ENCODE peak calls at places on chromosomes 13 and 19, in seven cellular contexts. X, I, T, S, U, P and K are unnamed samples.

GRCh38 chr13:31775686-31776085 is 36.4 kb downstream of the RXFP2 start:
- DNase-seq in X (no peak), I (no peak), T (no peak), S (no peak), U (no peak), P (no peak), K (no peak)

GRCh38 chr19:10812196-10812595 is 23.8 kb downstream of the TMED1 start:
- DNase-seq in X (no peak), I (no peak), T (peak), S (no peak), U (no peak), P (no peak), K (no peak)

GRCh38 chr13:91359071-91359470 is 11.6 kb downstream of the MIR17HG start:
- DNase-seq in X (no peak), I (no peak), T (peak), S (no peak), U (no peak), P (no peak), K (no peak)

GRCh38 chr19:8445488-8446001 is 770 bp downstream of the HNRNPM start:
- DNase-seq in X (peak), I (no peak), T (peak), S (no peak), U (peak), P (no peak), K (no peak)

GRCh38 chr13:24680258-24680920 is at the start of gene ATP12A:
- DNase-seq in X (peak), I (no peak), T (no peak), S (no peak), U (peak), P (peak), K (no peak)

GRCh38 chr13:21944610-21945009 is 273.7 kb downstream of the FGF9 start:
- DNase-seq in X (no peak), I (no peak), T (no peak), S (no peak), U (no peak), P (no peak), K (no peak)

GRCh38 chr13:24138911-24139310 is 21.6 kb upstream of the SPATA13 start:
- DNase-seq in X (no peak), I (no peak), T (no peak), S (no peak), U (no peak), P (no peak), K (no peak)

GRCh38 chr13:41018583-41018909 is 570 bp downstream of the ELF1 start:
- DNase-seq in X (no peak), I (no peak), T (no peak), S (no peak), U (no peak), P (no peak), K (no peak)

GRCh38 chr13:79228972-79229371 is 177.1 kb downstream of the RBM26 start:
- DNase-seq in X (no peak), I (no peak), T (no peak), S (no peak), U (no peak), P (no peak), K (no peak)

GRCh38 chr13:19680751-19681150 is 47.3 kb downstream of the MPHOSPH8 start:
- DNase-seq in X (no peak), I (no peak), T (no peak), S (no peak), U (no peak), P (no peak), K (no peak)

GRCh38 chr19:16764793-16765433 is 45.3 kb downstream of the NWD1 start:
- DNase-seq in X (no peak), I (no peak), T (no peak), S (no peak), U (no peak), P (no peak), K (no peak)

GRCh38 chr13:52001120-52001731 is 10.0 kb downstream of the ATP7B start:
- DNase-seq in X (peak), I (no peak), T (peak), S (no peak), U (peak), P (peak), K (peak)

GRCh38 chr19:18446145-18446810 is 8.3 kb upstream of the ISYNA1 start:
- DNase-seq in X (no peak), I (no peak), T (no peak), S (no peak), U (no peak), P (no peak), K (no peak)

GRCh38 chr19:39828015-39828633 is 5.8 kb downstream of the DYRK1B start:
- DNase-seq in X (no peak), I (no peak), T (no peak), S (no peak), U (no peak), P (no peak), K (no peak)

GRCh38 chr13:31090921-31091624 is 70.6 kb downstream of the HSPH1 start:
- DNase-seq in X (no peak), I (no peak), T (no peak), S (no peak), U (no peak), P (no peak), K (no peak)

GRCh38 chr13:33323766-33324525 is 38.4 kb upstream of the STARD13 start:
- DNase-seq in X (no peak), I (no peak), T (no peak), S (no peak), U (no peak), P (no peak), K (no peak)

GRCh38 chr19:46032597-46033025 is 8.2 kb downstream of the IGFL4 start:
- DNase-seq in X (no peak), I (no peak), T (no peak), S (no peak), U (no peak), P (no peak), K (no peak)

GRCh38 chr13:29752175-29752574 is 98.2 kb downstream of the UBL3 start:
- DNase-seq in X (no peak), I (no peak), T (no peak), S (no peak), U (no peak), P (no peak), K (no peak)

GRCh38 chr13:29509999-29510586 is 85.4 kb downstream of the SLC7A1 start:
- DNase-seq in X (no peak), I (no peak), T (no peak), S (no peak), U (no peak), P (no peak), K (no peak)

GRCh38 chr13:113083022-113083373 is 22.6 kb upstream of the F7 start:
- DNase-seq in X (no peak), I (no peak), T (no peak), S (no peak), U (no peak), P (no peak), K (no peak)

GRCh38 chr19:6890938-6891337 is 3.6 kb downstream of the ADGRE1 start:
- DNase-seq in X (no peak), I (no peak), T (no peak), S (no peak), U (no peak), P (no peak), K (no peak)

GRCh38 chr19:4981681-4981958 is 12.7 kb downstream of the KDM4B start:
- DNase-seq in X (peak), I (no peak), T (no peak), S (no peak), U (no peak), P (no peak), K (no peak)

GRCh38 chr19:34365463-34366401 is 736 bp downstream of the GPI start:
- DNase-seq in X (peak), I (no peak), T (peak), S (no peak), U (peak), P (peak), K (no peak)

GRCh38 chr13:22461854-22462565 is 718.8 kb upstream of the SGCG start:
- DNase-seq in X (no peak), I (no peak), T (no peak), S (no peak), U (no peak), P (no peak), K (no peak)

GRCh38 chr19:543912-544608 is at the start of gene GZMM:
- DNase-seq in X (no peak), I (no peak), T (peak), S (no peak), U (no peak), P (no peak), K (no peak)

GRCh38 chr13:77784531-77784930 is 87.0 kb downstream of the SLAIN1 start:
- DNase-seq in X (no peak), I (no peak), T (no peak), S (no peak), U (no peak), P (no peak), K (no peak)

GRCh38 chr19:54172764-54173699 is at the start of gene TMC4:
- DNase-seq in X (no peak), I (no peak), T (peak), S (no peak), U (no peak), P (no peak), K (no peak)

GRCh38 chr13:45328661-45329105 is 12.3 kb downstream of the TPT1 start:
- DNase-seq in X (no peak), I (no peak), T (no peak), S (no peak), U (no peak), P (no peak), K (no peak)

GRCh38 chr19:57653689-57654088 is 15.0 kb upstream of the ZSCAN4 start:
- DNase-seq in X (no peak), I (no peak), T (no peak), S (no peak), U (no peak), P (no peak), K (no peak)

GRCh38 chr13:92547256-92547655 is 679.4 kb upstream of the GPC6 start:
- DNase-seq in X (no peak), I (no peak), T (no peak), S (no peak), U (no peak), P (no peak), K (no peak)

GRCh38 chr13:59677430-59677829 is 486.3 kb downstream of the DIAPH3 start:
- DNase-seq in X (no peak), I (no peak), T (no peak), S (no peak), U (no peak), P (no peak), K (no peak)

GRCh38 chr19:20664917-20665781 is 3.8 kb upstream of the ZNF626 start:
- DNase-seq in X (no peak), I (no peak), T (peak), S (no peak), U (no peak), P (no peak), K (peak)

GRCh38 chr13:106077017-106077416 is 458.4 kb downstream of the EFNB2 start:
- DNase-seq in X (no peak), I (no peak), T (no peak), S (no peak), U (no peak), P (no peak), K (no peak)
- TF ChIP-seq TAF1 in X (no peak), I (no peak), T (no peak), S (no peak), U (no peak), P (no peak), K (no peak)

GRCh38 chr13:106714271-106714670 is 146.3 kb upstream of the ARGLU1 start:
- DNase-seq in X (no peak), I (no peak), T (no peak), S (no peak), U (no peak), P (no peak), K (no peak)

GRCh38 chr13:106710267-106710666 is 142.3 kb upstream of the ARGLU1 start:
- DNase-seq in X (no peak), I (no peak), T (no peak), S (no peak), U (no peak), P (no peak), K (no peak)

DNA sequence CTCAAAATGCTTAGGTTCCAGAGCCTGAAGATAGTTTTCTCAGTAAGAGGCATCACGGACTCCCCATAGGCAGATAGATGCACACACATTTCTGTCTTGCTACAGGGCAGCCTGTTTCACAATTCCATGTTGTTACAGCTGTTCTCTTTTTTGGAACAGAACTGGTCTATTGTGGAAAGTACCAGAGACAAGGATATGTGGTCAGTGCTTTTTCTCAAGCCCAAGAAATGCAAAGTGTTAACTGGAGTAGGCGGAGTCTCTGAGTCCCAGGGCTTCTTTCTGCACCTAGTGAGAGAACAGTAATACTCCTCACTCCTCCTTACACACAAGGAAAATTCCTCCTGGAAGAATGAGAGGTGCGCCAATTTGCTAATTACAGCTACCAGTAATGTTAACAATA is 141.6 kb upstream of the ARGLU1 start:
- DNase-seq in X (no peak), I (no peak), T (no peak), S (no peak), U (no peak), P (no peak), K (no peak)
- TF ChIP-seq TAF1 in X (no peak), I (no peak), T (no peak), S (no peak), U (no peak), P (no peak), K (no peak)

DNA sequence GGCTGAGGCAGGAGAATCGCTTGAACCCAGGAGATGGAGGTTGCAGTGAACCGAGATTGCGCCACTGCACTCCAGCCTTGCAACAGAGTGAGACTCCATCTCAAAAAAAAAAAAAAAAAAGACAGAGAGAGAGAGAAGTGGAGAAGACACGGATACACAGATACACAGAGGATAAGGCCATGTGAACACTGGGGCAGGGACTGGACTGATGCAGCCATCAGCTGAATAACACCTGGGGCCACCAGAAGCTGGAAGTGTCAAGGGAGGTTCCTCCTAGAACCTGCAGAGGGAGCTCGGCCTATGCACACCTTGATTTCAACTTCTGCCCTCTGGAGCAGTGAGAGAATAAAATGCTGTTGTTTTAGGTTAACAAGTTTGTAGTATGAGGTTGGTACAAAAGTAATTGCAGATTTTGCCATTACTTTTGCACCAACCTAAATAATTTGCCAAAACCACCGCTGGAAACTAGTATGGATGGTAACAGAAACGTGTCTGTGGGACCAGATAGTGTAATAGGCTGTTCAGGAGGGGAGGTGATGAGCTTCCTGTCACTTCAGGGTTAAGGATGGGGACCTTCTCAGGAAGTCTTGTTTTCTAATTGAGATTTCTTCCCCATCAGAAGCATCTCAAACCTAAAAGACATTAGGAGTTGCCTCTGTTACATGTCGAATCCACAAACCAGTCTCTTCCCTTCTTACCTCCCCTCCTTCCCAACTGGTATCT is 36.4 kb upstream of the IGSF23 start:
- DNase-seq in X (peak), I (no peak), T (peak), S (no peak), U (no peak), P (no peak), K (peak)
- TF ChIP-seq TAF1 in X (no peak), I (no peak), T (no peak), S (no peak), U (no peak), P (no peak), K (no peak)

GRCh38 chr19:44900328-44901244 is 5.0 kb upstream of the APOE start:
- DNase-seq in X (no peak), I (no peak), T (no peak), S (no peak), U (no peak), P (no peak), K (no peak)

GRCh38 chr19:44904426-44904994 is 1.1 kb upstream of the APOE start:
- DNase-seq in X (peak), I (peak), T (peak), S (no peak), U (no peak), P (no peak), K (peak)

GRCh38 chr19:44903216-44903601 is 2.4 kb upstream of the APOE start:
- DNase-seq in X (no peak), I (no peak), T (no peak), S (no peak), U (no peak), P (no peak), K (no peak)

GRCh38 chr19:44905437-44906160 is at the start of gene APOE:
- DNase-seq in X (peak), I (peak), T (peak), S (no peak), U (no peak), P (no peak), K (peak)

GRCh38 chr19:44903602-44904425 is 1.8 kb upstream of the APOE start:
- DNase-seq in X (peak), I (peak), T (peak), S (no peak), U (peak), P (peak), K (peak)
- TF ChIP-seq TAF1 in X (no peak), I (peak), T (no peak), S (no peak), U (no peak), P (no peak), K (no peak)

DNA sequence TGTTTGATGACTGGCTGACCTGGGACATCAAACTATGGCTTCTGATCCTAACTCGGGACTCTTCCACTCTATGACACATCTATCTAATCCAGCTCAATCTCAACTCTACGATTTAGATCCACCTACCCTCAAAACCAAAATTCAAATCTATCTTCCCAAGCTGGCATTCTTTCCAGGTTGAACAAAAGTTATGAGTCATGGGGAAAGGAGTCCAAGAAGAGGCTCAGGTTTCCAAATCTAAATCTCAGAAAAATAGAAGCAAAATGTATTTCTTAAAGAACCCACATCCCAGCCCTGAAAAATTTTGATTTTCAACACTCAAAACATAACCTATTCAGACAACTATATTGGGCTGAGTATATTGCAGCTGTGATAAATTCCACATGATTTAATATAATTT is 143.9 kb upstream of the IPO5 start:
- DNase-seq in X (no peak), I (no peak), T (no peak), S (no peak), U (no peak), P (no peak), K (no peak)
- TF ChIP-seq TAF1 in X (no peak), I (no peak), T (no peak), S (no peak), U (no peak), P (no peak), K (no peak)

GRCh38 chr19:43667524-43668405 is 2.2 kb downstream of the PLAUR start:
- DNase-seq in X (no peak), I (no peak), T (peak), S (no peak), U (no peak), P (no peak), K (no peak)
- TF ChIP-seq TAF1 in X (no peak), I (peak), T (peak), S (no peak), U (no peak), P (no peak), K (no peak)

DNA sequence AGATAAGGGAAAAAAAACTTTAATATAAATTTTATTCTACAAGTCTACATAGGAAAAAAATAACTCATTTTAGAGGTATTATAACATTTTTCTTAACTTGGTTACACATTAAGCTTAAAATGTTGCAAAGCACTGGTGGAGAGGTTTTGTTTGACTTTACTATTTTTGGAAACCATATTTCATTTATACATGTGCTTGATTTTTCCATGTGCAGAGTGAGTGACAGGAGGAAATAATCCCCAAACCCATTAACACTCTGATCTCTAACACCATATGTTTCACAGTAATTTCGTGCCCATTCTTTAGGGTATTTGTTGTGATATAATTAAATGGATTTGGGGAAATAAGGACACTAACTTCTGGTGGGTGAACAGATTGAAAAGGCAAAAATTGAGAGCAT is 2124.4 kb upstream of the PCDH20 start:
- DNase-seq in X (no peak), I (no peak), T (no peak), S (no peak), U (no peak), P (no peak), K (no peak)
- TF ChIP-seq TAF1 in X (no peak), I (no peak), T (no peak), S (no peak), U (no peak), P (no peak), K (no peak)